ENCODE peak calls at places on chromosomes 2 and 18, in seven cellular contexts. One of them, this sample, is unnamed.
A peak's percentile ranks its signal among the peaks of the same experiment; 100 is the strongest.

GRCh38 chr18:75097491-75098225 is 111.3 kb downstream of the PTGR3 start:
- DNase-seq in AG08396: no peak
- DNase-seq in GM23338: no peak
- DNase-seq in stimulated activated CD4-positive, alpha-beta T cell treated with anti-CD3 and anti-CD28 coated beads, Interleukin-1b, Interleukin-23, amount 100 ng/mL, for 48 hours: no peak
- DNase-seq in LHCN-M2: no peak
- DNase-seq in HFFc6: no peak
- DNase-seq in mesothelial cell of epicardium: no peak
- DNase-seq in this sample: no peak

GRCh38 chr2:174522553-174522952 is 35.7 kb upstream of the GPR155 start:
- DNase-seq in mesothelial cell of epicardium: no peak
- DNase-seq in LHCN-M2: peak; percentile 27
- DNase-seq in HFFc6: peak; percentile 12
- DNase-seq in GM23338: peak; percentile 21
- DNase-seq in stimulated activated CD4-positive, alpha-beta T cell treated with anti-CD3 and anti-CD28 coated beads, Interleukin-1b, Interleukin-23, amount 100 ng/mL, for 48 hours: no peak
- DNase-seq in AG08396: no peak
- DNase-seq in this sample: no peak

GRCh38 chr18:9647496-9648323 is 33.4 kb upstream of the PPP4R1 start:
- DNase-seq in HFFc6: no peak
- DNase-seq in stimulated activated CD4-positive, alpha-beta T cell treated with anti-CD3 and anti-CD28 coated beads, Interleukin-1b, Interleukin-23, amount 100 ng/mL, for 48 hours: no peak
- DNase-seq in mesothelial cell of epicardium: no peak
- DNase-seq in LHCN-M2: no peak
- DNase-seq in AG08396: no peak
- DNase-seq in GM23338: no peak
- DNase-seq in this sample: no peak

GRCh38 chr18:48330016-48330991 is 78.9 kb downstream of the ZBTB7C start:
- DNase-seq in GM23338: no peak
- DNase-seq in mesothelial cell of epicardium: no peak
- DNase-seq in HFFc6: peak; percentile 75
- DNase-seq in LHCN-M2: peak; percentile 91
- DNase-seq in stimulated activated CD4-positive, alpha-beta T cell treated with anti-CD3 and anti-CD28 coated beads, Interleukin-1b, Interleukin-23, amount 100 ng/mL, for 48 hours: no peak
- DNase-seq in AG08396: peak; percentile 78
- DNase-seq in this sample: no peak

GRCh38 chr18:34592961-34593382 is 117.1 kb upstream of the DTNA start:
- DNase-seq in stimulated activated CD4-positive, alpha-beta T cell treated with anti-CD3 and anti-CD28 coated beads, Interleukin-1b, Interleukin-23, amount 100 ng/mL, for 48 hours: no peak
- DNase-seq in AG08396: peak; percentile 37
- DNase-seq in mesothelial cell of epicardium: no peak
- DNase-seq in LHCN-M2: peak; percentile 65
- DNase-seq in HFFc6: peak; percentile 13
- DNase-seq in GM23338: peak; percentile 75
- DNase-seq in this sample: no peak

GRCh38 chr2:101432411-101433181 is 42.3 kb downstream of the RFX8 start:
- DNase-seq in HFFc6: peak; percentile 74
- DNase-seq in mesothelial cell of epicardium: no peak
- DNase-seq in stimulated activated CD4-positive, alpha-beta T cell treated with anti-CD3 and anti-CD28 coated beads, Interleukin-1b, Interleukin-23, amount 100 ng/mL, for 48 hours: no peak
- DNase-seq in GM23338: no peak
- DNase-seq in LHCN-M2: no peak
- DNase-seq in AG08396: peak; percentile 34
- DNase-seq in this sample: no peak

GRCh38 chr18:34122724-34123334 is 101.9 kb downstream of the NOL4 start:
- DNase-seq in GM23338: peak; percentile 85
- DNase-seq in AG08396: peak; percentile 24
- DNase-seq in HFFc6: peak; percentile 52
- DNase-seq in stimulated activated CD4-positive, alpha-beta T cell treated with anti-CD3 and anti-CD28 coated beads, Interleukin-1b, Interleukin-23, amount 100 ng/mL, for 48 hours: no peak
- DNase-seq in LHCN-M2: peak; percentile 38
- DNase-seq in mesothelial cell of epicardium: no peak
- DNase-seq in this sample: peak; percentile 26

GRCh38 chr2:207983654-207984053 is 41.7 kb downstream of the PLEKHM3 start:
- DNase-seq in GM23338: no peak
- DNase-seq in HFFc6: no peak
- DNase-seq in stimulated activated CD4-positive, alpha-beta T cell treated with anti-CD3 and anti-CD28 coated beads, Interleukin-1b, Interleukin-23, amount 100 ng/mL, for 48 hours: no peak
- DNase-seq in AG08396: no peak
- DNase-seq in mesothelial cell of epicardium: no peak
- DNase-seq in LHCN-M2: no peak
- DNase-seq in this sample: no peak

GRCh38 chr2:217277646-217278048 is 417.8 kb upstream of the TNP1 start:
- DNase-seq in mesothelial cell of epicardium: no peak
- DNase-seq in AG08396: peak; percentile 78
- DNase-seq in HFFc6: peak; percentile 90
- DNase-seq in stimulated activated CD4-positive, alpha-beta T cell treated with anti-CD3 and anti-CD28 coated beads, Interleukin-1b, Interleukin-23, amount 100 ng/mL, for 48 hours: no peak
- DNase-seq in LHCN-M2: peak; percentile 99
- DNase-seq in GM23338: no peak
- DNase-seq in this sample: no peak

GRCh38 chr2:55809875-55810620 is 113.5 kb downstream of the EFEMP1 start:
- DNase-seq in mesothelial cell of epicardium: no peak
- DNase-seq in LHCN-M2: no peak
- DNase-seq in AG08396: peak; percentile 5
- DNase-seq in GM23338: peak; percentile 20
- DNase-seq in stimulated activated CD4-positive, alpha-beta T cell treated with anti-CD3 and anti-CD28 coated beads, Interleukin-1b, Interleukin-23, amount 100 ng/mL, for 48 hours: no peak
- DNase-seq in HFFc6: no peak
- DNase-seq in this sample: no peak

GRCh38 chr18:59672125-59672769 is 25.0 kb downstream of the CCBE1 start:
- DNase-seq in AG08396: no peak
- DNase-seq in mesothelial cell of epicardium: no peak
- DNase-seq in HFFc6: no peak
- DNase-seq in stimulated activated CD4-positive, alpha-beta T cell treated with anti-CD3 and anti-CD28 coated beads, Interleukin-1b, Interleukin-23, amount 100 ng/mL, for 48 hours: no peak
- DNase-seq in LHCN-M2: peak; percentile 87
- DNase-seq in GM23338: no peak
- DNase-seq in this sample: no peak

GRCh38 chr18:49335677-49336076 is 124.8 kb downstream of the DYM start:
- DNase-seq in GM23338: peak; percentile 40
- DNase-seq in HFFc6: no peak
- DNase-seq in AG08396: no peak
- DNase-seq in mesothelial cell of epicardium: no peak
- DNase-seq in stimulated activated CD4-positive, alpha-beta T cell treated with anti-CD3 and anti-CD28 coated beads, Interleukin-1b, Interleukin-23, amount 100 ng/mL, for 48 hours: no peak
- DNase-seq in LHCN-M2: no peak
- DNase-seq in this sample: peak; percentile 23

GRCh38 chr18:73614812-73615211 is 532.8 kb downstream of the FBXO15 start:
- DNase-seq in stimulated activated CD4-positive, alpha-beta T cell treated with anti-CD3 and anti-CD28 coated beads, Interleukin-1b, Interleukin-23, amount 100 ng/mL, for 48 hours: no peak
- DNase-seq in AG08396: peak; percentile 43
- DNase-seq in mesothelial cell of epicardium: no peak
- DNase-seq in GM23338: no peak
- DNase-seq in LHCN-M2: no peak
- DNase-seq in HFFc6: peak; percentile 96
- DNase-seq in this sample: no peak

GRCh38 chr2:20962939-20963543 is 80.8 kb downstream of the APOB start:
- DNase-seq in mesothelial cell of epicardium: peak; percentile 46
- DNase-seq in stimulated activated CD4-positive, alpha-beta T cell treated with anti-CD3 and anti-CD28 coated beads, Interleukin-1b, Interleukin-23, amount 100 ng/mL, for 48 hours: peak; percentile 61
- DNase-seq in GM23338: peak; percentile 87
- DNase-seq in AG08396: peak; percentile 72
- DNase-seq in HFFc6: peak; percentile 48
- DNase-seq in LHCN-M2: peak; percentile 55
- DNase-seq in this sample: peak; percentile 81

GRCh38 chr2:2636813-2637212 is 305.7 kb upstream of the MYT1L start:
- DNase-seq in AG08396: no peak
- DNase-seq in stimulated activated CD4-positive, alpha-beta T cell treated with anti-CD3 and anti-CD28 coated beads, Interleukin-1b, Interleukin-23, amount 100 ng/mL, for 48 hours: no peak
- DNase-seq in LHCN-M2: no peak
- DNase-seq in GM23338: no peak
- DNase-seq in mesothelial cell of epicardium: no peak
- DNase-seq in HFFc6: no peak
- DNase-seq in this sample: no peak

GRCh38 chr2:237149425-237149824 is 63.7 kb downstream of the COPS8 start:
- DNase-seq in HFFc6: peak; percentile 48
- DNase-seq in AG08396: peak; percentile 60
- DNase-seq in LHCN-M2: peak; percentile 44
- DNase-seq in GM23338: no peak
- DNase-seq in stimulated activated CD4-positive, alpha-beta T cell treated with anti-CD3 and anti-CD28 coated beads, Interleukin-1b, Interleukin-23, amount 100 ng/mL, for 48 hours: peak; percentile 65
- DNase-seq in mesothelial cell of epicardium: no peak
- DNase-seq in this sample: peak; percentile 72

GRCh38 chr2:165876269-165876668 is 77.3 kb downstream of the TTC21B start:
- DNase-seq in LHCN-M2: no peak
- DNase-seq in AG08396: no peak
- DNase-seq in stimulated activated CD4-positive, alpha-beta T cell treated with anti-CD3 and anti-CD28 coated beads, Interleukin-1b, Interleukin-23, amount 100 ng/mL, for 48 hours: no peak
- DNase-seq in HFFc6: no peak
- DNase-seq in mesothelial cell of epicardium: no peak
- DNase-seq in GM23338: no peak
- DNase-seq in this sample: no peak

GRCh38 chr2:138115664-138116063 is 151.4 kb downstream of the HNMT start:
- DNase-seq in LHCN-M2: peak; percentile 29
- DNase-seq in GM23338: no peak
- DNase-seq in AG08396: no peak
- DNase-seq in HFFc6: no peak
- DNase-seq in stimulated activated CD4-positive, alpha-beta T cell treated with anti-CD3 and anti-CD28 coated beads, Interleukin-1b, Interleukin-23, amount 100 ng/mL, for 48 hours: no peak
- DNase-seq in mesothelial cell of epicardium: no peak
- DNase-seq in this sample: no peak

GRCh38 chr2:213046431-213046830 is 105.0 kb downstream of the IKZF2 start:
- DNase-seq in stimulated activated CD4-positive, alpha-beta T cell treated with anti-CD3 and anti-CD28 coated beads, Interleukin-1b, Interleukin-23, amount 100 ng/mL, for 48 hours: no peak
- DNase-seq in GM23338: no peak
- DNase-seq in mesothelial cell of epicardium: no peak
- DNase-seq in LHCN-M2: no peak
- DNase-seq in AG08396: no peak
- DNase-seq in HFFc6: no peak
- DNase-seq in this sample: no peak

GRCh38 chr18:58176915-58177717 is 133.1 kb downstream of the NEDD4L start:
- DNase-seq in HFFc6: peak; percentile 82
- DNase-seq in LHCN-M2: peak; percentile 83
- DNase-seq in stimulated activated CD4-positive, alpha-beta T cell treated with anti-CD3 and anti-CD28 coated beads, Interleukin-1b, Interleukin-23, amount 100 ng/mL, for 48 hours: no peak
- DNase-seq in GM23338: no peak
- DNase-seq in AG08396: peak; percentile 71
- DNase-seq in mesothelial cell of epicardium: no peak
- DNase-seq in this sample: no peak

GRCh38 chr2:118177318-118177717 is 89.0 kb downstream of the INSIG2 start:
- DNase-seq in AG08396: no peak
- DNase-seq in mesothelial cell of epicardium: no peak
- DNase-seq in HFFc6: no peak
- DNase-seq in GM23338: no peak
- DNase-seq in LHCN-M2: no peak
- DNase-seq in stimulated activated CD4-positive, alpha-beta T cell treated with anti-CD3 and anti-CD28 coated beads, Interleukin-1b, Interleukin-23, amount 100 ng/mL, for 48 hours: peak; percentile 57
- DNase-seq in this sample: peak; percentile 43

GRCh38 chr2:5995832-5996231 is 303.6 kb downstream of the SOX11 start:
- DNase-seq in LHCN-M2: no peak
- DNase-seq in HFFc6: no peak
- DNase-seq in AG08396: no peak
- DNase-seq in GM23338: no peak
- DNase-seq in stimulated activated CD4-positive, alpha-beta T cell treated with anti-CD3 and anti-CD28 coated beads, Interleukin-1b, Interleukin-23, amount 100 ng/mL, for 48 hours: no peak
- DNase-seq in mesothelial cell of epicardium: no peak
- DNase-seq in this sample: no peak

GRCh38 chr2:8697190-8697589 is 15.3 kb downstream of the ID2 start:
- DNase-seq in mesothelial cell of epicardium: no peak
- DNase-seq in GM23338: no peak
- DNase-seq in stimulated activated CD4-positive, alpha-beta T cell treated with anti-CD3 and anti-CD28 coated beads, Interleukin-1b, Interleukin-23, amount 100 ng/mL, for 48 hours: no peak
- DNase-seq in HFFc6: no peak
- DNase-seq in AG08396: no peak
- DNase-seq in LHCN-M2: no peak
- DNase-seq in this sample: no peak

GRCh38 chr2:230850358-230850658 is 14.4 kb upstream of the ITM2C start:
- DNase-seq in GM23338: no peak
- DNase-seq in LHCN-M2: no peak
- DNase-seq in stimulated activated CD4-positive, alpha-beta T cell treated with anti-CD3 and anti-CD28 coated beads, Interleukin-1b, Interleukin-23, amount 100 ng/mL, for 48 hours: no peak
- DNase-seq in mesothelial cell of epicardium: no peak
- DNase-seq in AG08396: no peak
- DNase-seq in HFFc6: no peak
- DNase-seq in this sample: no peak

GRCh38 chr2:42196403-42197267 is 27.5 kb downstream of the EML4 start:
- DNase-seq in GM23338: peak; percentile 88
- DNase-seq in AG08396: peak; percentile 7
- DNase-seq in mesothelial cell of epicardium: no peak
- DNase-seq in HFFc6: peak; percentile 44
- DNase-seq in LHCN-M2: peak; percentile 65
- DNase-seq in stimulated activated CD4-positive, alpha-beta T cell treated with anti-CD3 and anti-CD28 coated beads, Interleukin-1b, Interleukin-23, amount 100 ng/mL, for 48 hours: no peak
- DNase-seq in this sample: peak; percentile 46

GRCh38 chr2:120769787-120770120 is 34.1 kb downstream of the GLI2 start:
- DNase-seq in stimulated activated CD4-positive, alpha-beta T cell treated with anti-CD3 and anti-CD28 coated beads, Interleukin-1b, Interleukin-23, amount 100 ng/mL, for 48 hours: no peak
- DNase-seq in mesothelial cell of epicardium: no peak
- DNase-seq in GM23338: no peak
- DNase-seq in LHCN-M2: no peak
- DNase-seq in HFFc6: no peak
- DNase-seq in AG08396: no peak
- DNase-seq in this sample: no peak

GRCh38 chr2:75200140-75200985 is 1.0 kb upstream of the TACR1 start:
- DNase-seq in AG08396: peak; percentile 46
- DNase-seq in HFFc6: peak; percentile 13
- DNase-seq in mesothelial cell of epicardium: peak; percentile 37
- DNase-seq in stimulated activated CD4-positive, alpha-beta T cell treated with anti-CD3 and anti-CD28 coated beads, Interleukin-1b, Interleukin-23, amount 100 ng/mL, for 48 hours: no peak
- DNase-seq in GM23338: peak; percentile 76
- DNase-seq in LHCN-M2: no peak
- DNase-seq in this sample: peak; percentile 16

GRCh38 chr18:22525883-22526282 is 108.2 kb upstream of the CTAGE1 start:
- DNase-seq in AG08396: no peak
- DNase-seq in mesothelial cell of epicardium: no peak
- DNase-seq in LHCN-M2: no peak
- DNase-seq in HFFc6: no peak
- DNase-seq in GM23338: no peak
- DNase-seq in stimulated activated CD4-positive, alpha-beta T cell treated with anti-CD3 and anti-CD28 coated beads, Interleukin-1b, Interleukin-23, amount 100 ng/mL, for 48 hours: no peak
- DNase-seq in this sample: no peak

This sample was measured in activated CD8-positive, alpha-beta T cell treated with anti-CD3 and anti-CD28 coated beads for 36 hours.